ENCODE peak calls at places on chromosomes 16 and 17, in eight cellular contexts. B is prostate gland, M is uterus, U is HCT116, I is ovary, V is gastrocnemius medialis, Z is stomach, O is A549. L is an unnamed sample.

GRCh38 chr16:81366316-81366932 is 51.7 kb downstream of the GAN start:
- DNase-seq in O (peak; percentile 67), M (no peak), B (peak; percentile 19), Z (no peak), V (no peak), I (no peak), U (peak; percentile 46), L (no peak)

GRCh38 chr17:45759761-45760160 is 24.4 kb upstream of the CRHR1 start:
- DNase-seq in M (no peak), B (no peak), Z (no peak), O (peak; percentile 63), I (no peak), U (peak; percentile 52), V (no peak), L (no peak)

GRCh38 chr17:74738051-74738996 is 1.3 kb downstream of the RAB37 start:
- DNase-seq in V (no peak), M (no peak), I (peak; percentile 32), B (no peak), U (no peak), O (peak; percentile 81), Z (peak; percentile 65), L (no peak)

GRCh38 chr17:75864448-75864871 is 9.3 kb upstream of the WBP2 start:
- DNase-seq in O (no peak), B (no peak), U (no peak), V (peak; percentile 73), Z (peak; percentile 53), M (peak; percentile 79), I (peak; percentile 73), L (peak; percentile 48)

GRCh38 chr16:66695935-66696668 is 441 bp downstream of the CMTM4 start:
- DNase-seq in B (peak; percentile 54), V (peak; percentile 18), Z (peak; percentile 73), I (peak; percentile 62), O (peak; percentile 24), M (peak; percentile 37), U (no peak), L (peak; percentile 72)

GRCh38 chr16:87821346-87822001 is 47.8 kb downstream of the SLC7A5 start:
- DNase-seq in Z (no peak), U (no peak), M (no peak), V (no peak), B (no peak), I (no peak), O (no peak), L (no peak)

GRCh38 chr16:57029161-57030160 is 40.1 kb downstream of the NLRC5 start:
- DNase-seq in V (no peak), O (no peak), M (no peak), I (no peak), Z (no peak), U (no peak), B (no peak), L (no peak)

GRCh38 chr17:74148446-74148845 is 55.0 kb upstream of the RPL38 start:
- DNase-seq in Z (no peak), B (no peak), I (no peak), U (no peak), O (no peak), V (no peak), M (no peak), L (no peak)

GRCh38 chr17:29617125-29617480 is 5.6 kb downstream of the CORO6 start:
- DNase-seq in M (peak; percentile 62), I (peak; percentile 66), B (peak; percentile 63), V (peak; percentile 65), O (peak; percentile 88), Z (peak; percentile 83), U (peak; percentile 67), L (peak; percentile 51)

GRCh38 chr17:57577751-57578607 is 167.1 kb downstream of the CCDC182 start:
- DNase-seq in U (no peak), I (peak; percentile 70), B (peak; percentile 29), V (peak; percentile 60), M (peak; percentile 72), Z (no peak), O (no peak), L (no peak)

GRCh38 chr17:81821603-81822311 is 11.3 kb downstream of the MCRIP1 start:
- DNase-seq in I (peak; percentile 68), U (peak; percentile 40), M (peak; percentile 55), Z (peak; percentile 96), O (peak; percentile 85), V (peak; percentile 94), B (peak; percentile 92), L (peak; percentile 88)

GRCh38 chr17:560379-560935 is 154.2 kb downstream of the VPS53 start:
- DNase-seq in U (no peak), Z (no peak), B (no peak), V (no peak), M (no peak), O (no peak), I (no peak), L (no peak)

GRCh38 chr17:52389632-52390031 is 231.1 kb upstream of the CA10 start:
- DNase-seq in U (no peak), I (no peak), B (no peak), M (no peak), O (no peak), Z (no peak), V (no peak), L (no peak)

GRCh38 chr17:39002991-39003715 is 36.0 kb upstream of the FBXO47 start:
- DNase-seq in M (peak; percentile 86), V (peak; percentile 82), I (no peak), U (no peak), O (no peak), B (peak; percentile 9), Z (peak; percentile 42), L (peak; percentile 57)
- TF ChIP-seq POLR2A in M (no peak), V (no peak), I (no peak), U (no peak), O (no peak), B (no peak), Z (no peak), L (no peak)

GRCh38 chr16:27268376-27269299 is at the start of gene NSMCE1:
- DNase-seq in U (peak; percentile 91), V (peak; percentile 96), I (peak; percentile 99), O (peak; percentile 97), B (peak; percentile 97), M (peak; percentile 98), Z (peak; percentile 99), L (peak; percentile 94)
- TF ChIP-seq POLR2A in U (peak; percentile 88), V (peak; percentile 53), I (peak; percentile 65), O (peak; percentile 81), B (peak; percentile 80), M (peak; percentile 92), Z (no peak), L (peak; percentile 81)

GRCh38 chr17:17812211-17813054 is 24.4 kb downstream of the SREBF1 start:
- DNase-seq in B (peak; percentile 62), V (peak; percentile 70), M (peak; percentile 88), Z (peak; percentile 79), O (peak; percentile 89), U (no peak), I (peak; percentile 91), L (peak; percentile 79)

GRCh38 chr17:17811381-17812210 is 25.2 kb downstream of the SREBF1 start:
- DNase-seq in I (peak; percentile 74), O (peak; percentile 75), V (no peak), M (peak; percentile 42), B (no peak), Z (no peak), U (no peak), L (no peak)

GRCh38 chr17:17809527-17810373 is 27.0 kb downstream of the SREBF1 start:
- DNase-seq in B (peak; percentile 55), U (no peak), M (peak; percentile 84), V (no peak), O (peak; percentile 64), I (peak; percentile 89), Z (no peak), L (peak; percentile 76)

GRCh38 chr17:17808706-17809432 is 27.9 kb downstream of the SREBF1 start:
- DNase-seq in V (no peak), B (no peak), Z (no peak), U (no peak), I (no peak), M (no peak), O (peak; percentile 64), L (no peak)

GRCh38 chr17:17810374-17811248 is 26.2 kb downstream of the SREBF1 start:
- DNase-seq in M (peak; percentile 69), V (no peak), U (no peak), Z (no peak), B (no peak), I (peak; percentile 77), O (peak; percentile 57), L (no peak)
- TF ChIP-seq POLR2A in M (no peak), V (no peak), U (no peak), Z (no peak), B (no peak), I (no peak), O (no peak), L (no peak)

GRCh38 chr17:36591434-36592315 is at the start of gene DHRS11:
- DNase-seq in M (peak; percentile 83), V (peak; percentile 77), O (peak; percentile 73), U (peak; percentile 19), I (peak; percentile 88), B (peak; percentile 68), Z (peak; percentile 89), L (peak; percentile 70)
- TF ChIP-seq POLR2A in M (no peak), V (peak; percentile 26), O (peak; percentile 48), U (peak; percentile 81), I (no peak), B (no peak), Z (no peak), L (no peak)

GRCh38 chr16:23552171-23552570 is 5.0 kb downstream of the EARS2 start:
- DNase-seq in M (no peak), O (no peak), Z (no peak), I (no peak), B (no peak), U (no peak), V (no peak), L (no peak)

GRCh38 chr16:23549938-23550337 is 7.2 kb downstream of the EARS2 start:
- DNase-seq in O (no peak), B (no peak), I (no peak), M (no peak), U (no peak), Z (no peak), V (no peak), L (no peak)

GRCh38 chr16:23544436-23544835 is 12.7 kb downstream of the EARS2 start:
- DNase-seq in I (no peak), Z (no peak), U (no peak), B (no peak), M (no peak), O (no peak), V (no peak), L (no peak)

GRCh38 chr16:23546778-23547177 is 10.4 kb downstream of the EARS2 start:
- DNase-seq in Z (no peak), I (no peak), O (no peak), V (no peak), M (no peak), U (no peak), B (no peak), L (no peak)
- TF ChIP-seq POLR2A in Z (no peak), I (no peak), O (no peak), V (no peak), M (no peak), U (no peak), B (no peak), L (no peak)

GRCh38 chr17:18248300-18248731 is 10.2 kb downstream of the FLII start:
- DNase-seq in M (peak; percentile 72), U (no peak), O (peak; percentile 83), Z (peak; percentile 67), V (peak; percentile 62), I (peak; percentile 75), B (peak; percentile 65), L (peak; percentile 53)
- TF ChIP-seq POLR2A in M (no peak), U (no peak), O (no peak), Z (no peak), V (no peak), I (no peak), B (no peak), L (no peak)